ENCODE peak calls at places on chromosomes 1 and 21, in six cellular contexts. I is activated CD4-positive, alpha-beta T cell treated with anti-CD3 and anti-CD28 coated beads, Interleukin-2, amount 10 ng/mL, durations not matched to agents 7 days and 5 days; C is endothelial cell; E is NCI-H69; T is NCI-H510A treated with DMSO at 0.1 percent for 48 hours; O is stimulated activated CD4-positive, alpha-beta T cell treated with anti-CD3 and anti-CD28 coated beads, Interleukin-2, amount 100 ng/mL, for 24 hours. A is an unnamed sample.

GRCh38 chr1:82220754-82221153 is 420.0 kb downstream of the ADGRL2 start:
- DNase-seq in I (no peak), O (no peak), E (no peak), C (no peak), T (no peak), A (no peak)

GRCh38 chr1:194297999-194298598 is 1111.7 kb upstream of the B3GALT2 start:
- DNase-seq in T (no peak), I (no peak), O (no peak), E (no peak), C (no peak), A (no peak)

GRCh38 chr21:41446571-41446970 is 20.5 kb downstream of the MX1 start:
- DNase-seq in E (no peak), O (no peak), C (no peak), I (no peak), T (no peak), A (no peak)

GRCh38 chr1:230277201-230277771 is 148.8 kb downstream of the PGBD5 start:
- DNase-seq in E (peak; percentile 29), I (peak; percentile 42), O (no peak), C (no peak), T (peak; percentile 52), A (no peak)

GRCh38 chr1:235639586-235640205 is 9.9 kb downstream of the GNG4 start:
- DNase-seq in O (no peak), I (no peak), T (no peak), E (no peak), C (no peak), A (no peak)

GRCh38 chr1:233140974-233141373 is 154.6 kb downstream of the PCNX2 start:
- DNase-seq in O (no peak), T (no peak), E (no peak), C (no peak), I (no peak), A (no peak)

GRCh38 chr1:62918706-62919105 is 134.8 kb downstream of the ATG4C start:
- DNase-seq in T (no peak), E (no peak), I (no peak), O (no peak), C (no peak), A (no peak)

GRCh38 chr1:53979712-53980450 is 33.7 kb downstream of the LRRC42 start:
- DNase-seq in O (no peak), T (no peak), I (no peak), E (peak; percentile 44), C (no peak), A (no peak)

GRCh38 chr1:152185544-152186391 is 26.7 kb upstream of the RPTN start:
- DNase-seq in T (peak; percentile 9), O (peak; percentile 38), E (peak; percentile 81), C (peak; percentile 31), I (peak; percentile 47), A (peak; percentile 15)

A was measured in activated T-helper 2 cell treated with anti-CD3 and anti-CD28 coated beads, Interferon-gamma antibody, Interleukin-2, Interleukin-4, amounts not matched to agents 10 μg/mL and 5 μg/mL and 100 μg/mL, durations not matched to agents 14 hours and 24 hours and 36 hours.